ENCODE peak calls at places on chromosomes 11 and 22, in six cellular contexts. E is H1, D is HCT116, J is GM12892, S is gastrocnemius medialis, V is Peyer's patch. W is an unnamed sample.

GRCh38 chr11:83002522-83002921 is 69.2 kb downstream of the RAB30 start:
- DNase-seq in E (no peak), D (no peak), J (no peak), S (no peak), V (no peak), W (no peak)

GRCh38 chr22:19957445-19957844 is 15.8 kb upstream of the TXNRD2 start:
- DNase-seq in E (no peak), D (no peak), J (no peak), S (no peak), V (no peak), W (no peak)

GRCh38 chr11:44593194-44593593 is 27.7 kb downstream of the CD82 start:
- DNase-seq in E (no peak), D (no peak), J (no peak), S (peak; percentile 88), V (no peak), W (no peak)

GRCh38 chr11:88489030-88489429 is 151.5 kb upstream of the CTSC start:
- DNase-seq in E (no peak), D (no peak), J (no peak), S (no peak), V (no peak), W (no peak)

GRCh38 chr22:20536590-20537324 is 29.3 kb downstream of the MED15 start:
- DNase-seq in E (no peak), D (no peak), J (no peak), S (peak; percentile 31), V (no peak), W (peak; percentile 82)

GRCh38 chr11:68804786-68805185 is 36.9 kb downstream of the CPT1A start:
- DNase-seq in E (no peak), D (no peak), J (no peak), S (no peak), V (no peak), W (no peak)

GRCh38 chr22:33110562-33111163 is 52.5 kb upstream of the SYN3 start:
- DNase-seq in E (no peak), D (no peak), J (no peak), S (no peak), V (no peak), W (no peak)

GRCh38 chr11:29171350-29171950 is 845.4 kb downstream of the KCNA4 start:
- DNase-seq in E (no peak), D (no peak), J (no peak), S (no peak), V (no peak), W (no peak)

GRCh38 chr11:120184371-120184945 is 26.4 kb upstream of the OAF start:
- DNase-seq in E (no peak), D (no peak), J (no peak), S (peak; percentile 47), V (peak; percentile 53), W (peak; percentile 79)

GRCh38 chr22:36221799-36222751 is 17.3 kb downstream of the APOL2 start:
- DNase-seq in E (peak; percentile 15), D (peak; percentile 32), J (no peak), S (peak; percentile 40), V (peak; percentile 65), W (no peak)

GRCh38 chr11:110474578-110474977 is 44.8 kb downstream of the FDX1 start:
- DNase-seq in E (no peak), D (no peak), J (no peak), S (no peak), V (no peak), W (no peak)

GRCh38 chr22:23233746-23234408 is 53.6 kb downstream of the BCR start:
- DNase-seq in E (no peak), D (no peak), J (no peak), S (no peak), V (no peak), W (peak; percentile 44)

GRCh38 chr11:61587951-61588695 is 7.2 kb upstream of the SYT7 start:
- DNase-seq in E (no peak), D (peak; percentile 46), J (peak; percentile 48), S (peak; percentile 52), V (peak; percentile 80), W (peak; percentile 59)

GRCh38 chr11:33321483-33321882 is 64.3 kb downstream of the HIPK3 start:
- DNase-seq in E (no peak), D (no peak), J (no peak), S (no peak), V (no peak), W (no peak)

GRCh38 chr11:14973621-14974020 is 1.5 kb upstream of the CALCA start:
- DNase-seq in E (no peak), D (no peak), J (no peak), S (no peak), V (no peak), W (peak; percentile 23)

GRCh38 chr11:122847437-122847836 is 9.1 kb downstream of the CRTAM start:
- DNase-seq in E (no peak), D (no peak), J (no peak), S (no peak), V (no peak), W (no peak)

GRCh38 chr22:23032681-23033080 is 37.6 kb upstream of the GNAZ start:
- DNase-seq in E (no peak), D (no peak), J (no peak), S (no peak), V (no peak), W (no peak)

GRCh38 chr11:83219095-83219494 is 25.6 kb downstream of the ANKRD42 start:
- DNase-seq in E (no peak), D (no peak), J (no peak), S (no peak), V (no peak), W (no peak)

GRCh38 chr11:102983491-102983890 is 28.0 kb upstream of the MMP13 start:
- DNase-seq in E (no peak), D (no peak), J (no peak), S (no peak), V (no peak), W (no peak)

GRCh38 chr11:7622731-7623130 is 50.6 kb downstream of the CYB5R2 start:
- DNase-seq in E (no peak), D (no peak), J (no peak), S (no peak), V (no peak), W (no peak)

GRCh38 chr11:19253149-19253540 is 12.4 kb upstream of the E2F8 start:
- DNase-seq in E (no peak), D (no peak), J (no peak), S (no peak), V (no peak), W (no peak)

GRCh38 chr22:30017824-30018223 is 62.4 kb upstream of the HORMAD2 start:
- DNase-seq in E (no peak), D (no peak), J (no peak), S (no peak), V (no peak), W (no peak)

GRCh38 chr22:25383278-25383820 is 163.9 kb downstream of the CRYBB2 start:
- DNase-seq in E (no peak), D (no peak), J (no peak), S (no peak), V (no peak), W (no peak)

GRCh38 chr22:31639640-31640039 is 22.4 kb downstream of the PISD start:
- DNase-seq in E (no peak), D (no peak), J (no peak), S (no peak), V (no peak), W (no peak)

GRCh38 chr11:86138958-86139357 is 70.1 kb upstream of the PICALM start:
- DNase-seq in E (no peak), D (no peak), J (peak; percentile 13), S (no peak), V (no peak), W (no peak)

GRCh38 chr11:65432686-65433582 is 10.3 kb downstream of the NEAT1 start:
- DNase-seq in E (no peak), D (no peak), J (no peak), S (no peak), V (no peak), W (no peak)
- TF ChIP-seq POLR2A in E (no peak), D (no peak), J (no peak), S (no peak), V (no peak), W (no peak)

DNA sequence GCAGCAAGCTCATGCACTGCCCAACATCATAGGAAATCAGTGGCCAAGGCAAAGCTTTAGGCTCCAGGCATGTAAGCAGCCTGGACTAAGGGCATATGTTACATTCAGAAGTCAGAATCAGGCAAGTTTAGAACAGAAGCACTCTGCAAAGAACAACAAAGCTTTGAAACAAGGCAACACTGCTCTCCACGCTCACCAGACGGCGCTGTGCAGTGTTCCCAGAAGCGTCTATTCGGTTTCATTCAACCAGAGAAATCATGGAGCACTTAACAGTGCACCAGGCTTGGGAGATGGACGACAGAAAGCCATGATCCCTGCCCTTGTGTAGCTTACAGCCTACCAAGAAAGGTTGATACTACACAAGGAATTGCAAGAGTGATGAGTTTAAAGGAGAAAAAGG is 555.8 kb downstream of the BUD13 start:
- DNase-seq in E (no peak), D (peak; percentile 27), J (no peak), S (no peak), V (peak; percentile 75), W (no peak)
- TF ChIP-seq POLR2A in E (no peak), D (no peak), J (no peak), S (no peak), V (no peak), W (no peak)

DNA sequence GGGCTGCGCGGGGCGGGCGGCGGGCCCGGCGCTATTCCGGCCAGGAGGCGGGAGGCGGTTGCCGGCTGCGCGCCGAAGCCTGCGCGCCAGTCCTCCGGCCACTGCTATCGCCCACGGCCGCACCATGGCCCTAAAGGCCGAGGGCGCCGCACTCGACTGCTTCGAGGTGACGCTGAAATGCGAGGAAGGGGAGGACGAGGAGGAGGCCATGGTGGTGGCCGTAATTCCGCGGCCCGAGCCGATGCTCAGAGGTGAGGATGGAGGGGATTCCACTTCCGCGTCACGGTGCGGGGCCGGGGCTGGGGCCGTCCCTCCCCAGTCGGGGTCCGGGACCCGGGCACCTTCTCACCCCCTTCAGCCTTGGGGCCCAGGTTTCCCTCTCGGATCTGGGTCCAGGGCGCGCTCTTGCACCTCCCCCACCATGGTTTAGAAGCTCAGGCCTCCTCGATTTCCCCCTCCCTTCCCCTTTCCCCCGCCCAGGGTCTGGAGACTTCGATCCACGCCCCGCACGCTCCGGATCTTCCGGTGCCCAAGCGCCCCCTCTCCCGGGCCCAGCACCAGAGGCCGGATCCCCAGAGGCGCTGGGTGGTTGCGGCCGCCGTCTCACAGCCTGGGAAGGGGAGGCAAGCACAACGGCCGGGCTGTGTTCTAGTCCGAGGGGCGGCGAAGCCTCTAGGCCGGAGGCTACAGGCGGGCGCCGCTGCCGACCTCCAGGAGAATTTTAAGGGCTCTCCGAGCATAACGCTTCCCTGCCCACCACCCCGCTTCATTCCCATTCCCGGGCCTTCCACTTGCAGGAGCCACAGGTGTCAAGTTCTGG is 517 bp downstream of the SPINDOC start:
- DNase-seq in E (no peak), D (no peak), J (peak; percentile 58), S (no peak), V (peak; percentile 59), W (peak; percentile 61)
- TF ChIP-seq POLR2A in E (peak; percentile 15), D (no peak), J (peak; percentile 27), S (no peak), V (no peak), W (no peak)

DNA sequence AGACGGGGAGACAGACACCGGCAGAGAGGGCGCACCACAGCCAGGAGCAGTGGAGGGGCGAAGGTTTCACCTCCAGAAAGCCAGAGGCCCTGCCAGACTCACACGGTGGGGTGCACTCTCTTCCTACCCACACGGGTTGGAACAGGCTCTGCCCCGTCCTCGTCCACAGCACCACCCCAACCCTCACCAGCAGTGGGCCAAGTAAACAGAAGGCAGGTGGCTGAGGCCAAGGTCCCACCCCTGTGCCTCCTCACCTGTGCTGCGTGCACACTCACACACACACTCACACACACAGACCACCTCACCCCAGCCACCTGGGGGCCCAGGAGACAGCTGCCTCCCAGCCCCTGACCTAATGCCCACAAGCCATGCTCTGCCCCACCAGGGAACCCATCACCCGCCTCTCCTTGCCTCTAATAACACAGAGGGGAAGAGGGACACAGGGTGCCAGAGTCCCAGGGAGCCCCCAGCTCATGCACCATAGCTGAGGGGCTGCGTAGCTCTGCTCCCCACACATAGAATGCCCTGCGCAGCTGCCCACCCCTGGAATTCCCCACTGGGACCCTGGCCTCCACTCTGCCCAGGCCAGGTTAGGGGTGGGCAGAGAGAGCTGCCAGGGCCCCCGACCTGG is 3.1 kb downstream of the CYB5R3 start:
- DNase-seq in E (no peak), D (no peak), J (no peak), S (no peak), V (peak; percentile 71), W (no peak)
- TF ChIP-seq POLR2A in E (no peak), D (no peak), J (no peak), S (no peak), V (peak; percentile 6), W (no peak)